ENCODE peak calls at places on chromosome 3, in five cellular contexts. X is heart right ventricle, U is A549, E is HCT116, G is cardiac muscle cell. Z is an unnamed sample.
A peak's percentile ranks its signal among the peaks of the same experiment; 100 is the strongest.

GRCh38 chr3:193896419-193896818 is 239.5 kb upstream of the HES1 start:
- DNase-seq in U (no peak), X (no peak), G (no peak), E (no peak), Z (no peak)

GRCh38 chr3:30443756-30444673 is 162.4 kb upstream of the TGFBR2 start:
- DNase-seq in U (no peak), X (no peak), G (no peak), E (no peak), Z (no peak)

GRCh38 chr3:184236033-184236410 is 6.6 kb downstream of the VWA5B2 start:
- DNase-seq in X (no peak), G (no peak), E (no peak), U (no peak), Z (no peak)

GRCh38 chr3:1118074-1118473 is 25.2 kb downstream of the CNTN6 start:
- DNase-seq in X (no peak), G (peak; percentile 2), E (no peak), U (no peak), Z (peak; percentile 3)

GRCh38 chr3:187385296-187385695 is 17.1 kb downstream of the RTP4 start:
- DNase-seq in E (no peak), U (no peak), G (no peak), X (no peak), Z (no peak)

GRCh38 chr3:166071-166470 is 30.5 kb upstream of the CHL1 start:
- DNase-seq in X (no peak), G (no peak), E (no peak), U (no peak), Z (no peak)

GRCh38 chr3:38811822-38812221 is 4.2 kb downstream of the SCN10A start:
- DNase-seq in G (no peak), E (no peak), U (no peak), X (no peak), Z (no peak)

GRCh38 chr3:196412704-196413103 is 19.5 kb downstream of the UBXN7 start:
- DNase-seq in X (no peak), E (no peak), G (no peak), U (no peak), Z (no peak)

GRCh38 chr3:13093687-13094086 is 20.5 kb upstream of the IQSEC1 start:
- DNase-seq in G (no peak), U (no peak), E (no peak), X (no peak), Z (no peak)

GRCh38 chr3:186099178-186099577 is 9.7 kb downstream of the ETV5 start:
- DNase-seq in E (no peak), G (peak; percentile 69), X (no peak), U (no peak), Z (no peak)

GRCh38 chr3:102083469-102083868 is 234.2 kb downstream of the NFKBIZ start:
- DNase-seq in E (no peak), G (no peak), U (no peak), X (no peak), Z (no peak)

GRCh38 chr3:186209810-186210752 is 101.2 kb upstream of the ETV5 start:
- DNase-seq in X (peak; percentile 74), G (peak; percentile 79), U (no peak), E (no peak), Z (peak; percentile 48)

GRCh38 chr3:149830902-149831301 is 17.9 kb downstream of the RNF13 start:
- DNase-seq in U (no peak), E (no peak), X (no peak), G (no peak), Z (no peak)

GRCh38 chr3:93969443-93969842 is 4.3 kb downstream of the PROS1 start:
- DNase-seq in X (no peak), U (peak; percentile 6), E (peak; percentile 12), G (peak; percentile 29), Z (peak; percentile 39)

GRCh38 chr3:32198011-32198410 is 40.5 kb upstream of the CMTM8 start:
- DNase-seq in U (no peak), X (no peak), G (no peak), E (no peak), Z (no peak)

GRCh38 chr3:38648659-38649499 is 608 bp downstream of the SCN5A start:
- DNase-seq in X (no peak), U (no peak), G (no peak), E (no peak), Z (no peak)

GRCh38 chr3:117567903-117568302 is 858.3 kb downstream of the TUSC7 start:
- DNase-seq in G (no peak), X (no peak), E (no peak), U (no peak), Z (no peak)

GRCh38 chr3:196517919-196518318 is 2.8 kb upstream of the SMCO1 start:
- DNase-seq in G (peak; percentile 37), E (no peak), X (no peak), U (no peak), Z (no peak)

GRCh38 chr3:14324224-14324944 is 78.0 kb upstream of the SLC6A6 start:
- DNase-seq in G (no peak), U (no peak), E (peak; percentile 19), X (no peak), Z (peak; percentile 28)

GRCh38 chr3:51747840-51748239 is 31.2 kb downstream of the IQCF6 start:
- DNase-seq in E (no peak), X (no peak), U (no peak), G (no peak), Z (no peak)

GRCh38 chr3:131591394-131591990 is 88.7 kb upstream of the MRPL3 start:
- DNase-seq in E (no peak), G (peak; percentile 61), U (peak; percentile 3), X (no peak), Z (no peak)

GRCh38 chr3:176554791-176555330 is 642.4 kb downstream of the TBL1XR1 start:
- DNase-seq in X (no peak), U (no peak), G (no peak), E (no peak), Z (no peak)

GRCh38 chr3:13281657-13282527 is 138.2 kb downstream of the NUP210 start:
- DNase-seq in G (peak; percentile 20), E (no peak), U (peak; percentile 74), X (peak; percentile 75), Z (no peak)

GRCh38 chr3:10322355-10322715 is 1.4 kb upstream of the SEC13 start:
- DNase-seq in G (no peak), U (peak; percentile 41), E (peak; percentile 29), X (no peak), Z (peak; percentile 8)
- TF ChIP-seq CTCF in G (peak; percentile 33), U (no peak), E (peak; percentile 57), X (no peak), Z (no peak)

DNA sequence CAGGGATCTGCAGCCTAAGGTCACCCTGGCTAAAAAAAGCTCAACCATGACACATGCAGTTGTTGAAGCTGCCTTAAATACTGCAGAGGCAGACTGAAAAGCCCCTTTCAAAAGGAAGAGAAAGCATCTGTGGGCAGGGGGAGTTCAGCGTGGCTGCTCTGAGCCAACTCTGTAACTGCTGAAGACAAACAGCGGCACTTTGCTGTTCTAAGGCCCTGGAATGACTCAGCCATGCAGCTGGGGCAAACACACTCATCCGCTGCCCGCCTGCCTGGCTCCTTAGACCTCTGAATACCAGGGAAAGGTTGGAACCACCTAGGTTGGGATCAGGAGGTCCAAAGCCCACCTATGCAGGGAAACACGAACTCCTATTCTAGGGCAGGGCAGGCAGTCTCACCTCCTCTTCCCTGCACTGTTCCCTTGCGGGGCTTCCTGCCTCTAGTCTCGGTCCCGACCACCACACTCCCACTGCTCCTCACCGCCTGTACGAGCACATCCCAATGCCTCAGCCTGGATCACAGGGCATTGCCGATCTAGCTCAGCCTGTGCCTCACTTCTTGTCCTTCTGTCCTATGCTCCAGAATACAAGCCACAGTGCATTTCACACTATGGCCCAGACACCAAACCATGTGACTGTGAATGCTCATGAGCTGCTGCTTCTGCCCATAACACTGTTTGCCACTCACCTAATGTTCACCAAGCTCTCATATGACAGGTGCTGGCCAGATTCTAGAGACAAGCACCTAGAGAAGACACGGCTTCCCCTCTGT is 6.6 kb upstream of the MUSTN1 start:
- DNase-seq in E (no peak), G (no peak), U (no peak), X (no peak), Z (no peak)
- H3K27ac ChIP-seq in E (no peak overlapping the region), G (no peak overlapping the region), U (no peak overlapping the region), X (no peak overlapping the region), Z (no peak overlapping the region)

DNA sequence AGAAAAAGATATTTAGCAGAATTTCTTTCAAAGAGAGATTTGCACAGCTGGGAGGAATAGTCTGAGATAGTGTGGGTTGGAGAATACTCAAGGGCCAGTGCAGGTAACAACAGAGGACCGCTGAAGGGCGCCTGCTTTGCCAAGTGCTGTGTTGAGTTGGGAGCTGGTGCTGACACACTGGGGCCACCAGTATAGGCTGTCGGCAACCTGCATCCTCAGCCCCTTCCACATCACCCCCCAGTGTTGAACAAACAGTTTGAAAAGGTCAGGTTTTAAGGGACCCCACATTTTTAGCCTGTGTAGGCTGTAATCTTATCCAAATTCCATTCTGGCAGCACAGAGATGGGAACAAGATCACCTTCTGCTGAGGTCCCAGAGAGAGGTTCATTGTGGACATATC is 96.6 kb downstream of the ABHD5 start:
- DNase-seq in G (no peak), E (no peak), X (no peak), U (no peak), Z (no peak)
- TF ChIP-seq CTCF in G (no peak), E (no peak), X (no peak), U (no peak), Z (no peak)

GRCh38 chr3:107206945-107207344 is 170.3 kb upstream of the CCDC54 start:
- DNase-seq in X (no peak), E (no peak), G (no peak), U (no peak), Z (no peak)
- H3K27ac ChIP-seq in X (peak overlapping the region; percentile 75), E (no peak overlapping the region), G (peak overlapping the region; percentile 22), U (peak overlapping the region; percentile 45), Z (peak overlapping the region; percentile 83)

GRCh38 chr3:42839616-42840015 is 30.4 kb downstream of the ACKR2 start:
- DNase-seq in G (peak; percentile 76), E (peak; percentile 63), X (peak; percentile 53), U (peak; percentile 62), Z (peak; percentile 56)
- TF ChIP-seq CTCF in G (peak; percentile 73), E (peak; percentile 55), X (peak; percentile 50), U (peak; percentile 49), Z (peak; percentile 82)

GRCh38 chr3:9782777-9783176 is 9.5 kb downstream of the TADA3 start:
- DNase-seq in G (no peak), E (no peak), X (no peak), U (peak; percentile 31), Z (no peak)

GRCh38 chr3:9780451-9780797 is 10.7 kb upstream of the CAMK1 start:
- DNase-seq in U (no peak), G (no peak), X (no peak), E (no peak), Z (no peak)

GRCh38 chr3:9781551-9781950 is 10.7 kb downstream of the TADA3 start:
- DNase-seq in E (no peak), X (no peak), U (no peak), G (no peak), Z (no peak)

GRCh38 chr3:9780920-9781319 is 11.2 kb upstream of the CAMK1 start:
- DNase-seq in E (no peak), G (no peak), U (no peak), X (no peak), Z (no peak)

GRCh38 chr3:9781978-9782575 is 10.2 kb downstream of the TADA3 start:
- DNase-seq in U (no peak), E (no peak), G (no peak), X (no peak), Z (no peak)
- H3K27ac ChIP-seq in U (no peak overlapping the region), E (no peak overlapping the region), G (no peak overlapping the region), X (peak overlapping the region; percentile 90), Z (peak overlapping the region; percentile 17)

DNA sequence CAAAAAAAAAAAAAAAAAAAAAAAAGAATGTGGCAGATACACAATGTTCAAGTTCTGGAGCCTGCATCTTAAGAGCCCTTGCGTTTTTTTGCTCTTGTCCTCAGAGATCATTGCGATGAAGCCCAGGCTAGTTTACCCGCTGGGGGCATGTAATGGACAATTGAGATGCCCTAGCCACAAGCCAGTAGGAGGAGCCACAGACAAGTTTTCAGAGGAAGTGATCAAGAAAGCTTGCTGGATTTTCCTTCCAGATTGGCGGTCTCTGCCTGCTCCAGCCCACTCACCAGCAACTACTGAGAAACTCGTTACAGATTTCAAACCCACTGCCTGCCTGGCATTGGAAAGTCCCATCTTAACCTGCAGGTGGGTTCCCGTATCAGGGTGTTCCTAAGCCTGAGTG is 192.1 kb upstream of the EOMES start:
- DNase-seq in X (no peak), G (peak; percentile 10), E (no peak), U (no peak), Z (no peak)
- TF ChIP-seq CTCF in X (no peak), G (peak; percentile 27), E (no peak), U (peak; percentile 5), Z (no peak)

Z was measured in RWPE1.